ENCODE peak calls at places on chromosomes 7 and 10, in six cellular contexts. R is K562, Q is H1, V is GM12878, F is HepG2, Z is GM12891. Y is an unnamed sample.

GRCh38 chr7:116522247-116522646 is 2.6 kb upstream of the CAV1 start:
- DNase-seq in R (no peak), Q (no peak), V (no peak), F (peak), Z (no peak), Y (no peak)

GRCh38 chr10:55629792-55630490 is 731.1 kb downstream of the ZWINT start:
- DNase-seq in R (no peak), Q (no peak), V (no peak), F (peak), Z (no peak), Y (no peak)

GRCh38 chr10:96255569-96256335 is 15.6 kb downstream of the BLNK start:
- DNase-seq in R (no peak), Q (no peak), V (no peak), F (no peak), Z (no peak), Y (no peak)

GRCh38 chr7:24580283-24580946 is 7.2 kb downstream of the PALS2 start:
- DNase-seq in R (no peak), Q (no peak), V (no peak), F (peak), Z (no peak), Y (no peak)

GRCh38 chr10:108653466-108653865 is 1269.8 kb downstream of the XPNPEP1 start:
- DNase-seq in R (no peak), Q (no peak), V (no peak), F (no peak), Z (no peak), Y (no peak)

GRCh38 chr10:71213127-71213616 is 802 bp downstream of the UNC5B start:
- DNase-seq in R (peak), Q (no peak), V (no peak), F (no peak), Z (no peak), Y (no peak)

GRCh38 chr7:37040330-37040729 is 316.0 kb upstream of the AOAH start:
- DNase-seq in R (no peak), Q (no peak), V (no peak), F (no peak), Z (no peak), Y (no peak)

GRCh38 chr7:54988516-54988915 is 30.3 kb upstream of the EGFR start:
- DNase-seq in R (no peak), Q (no peak), V (no peak), F (no peak), Z (no peak), Y (no peak)

GRCh38 chr10:119263966-119264621 is 56.7 kb downstream of the GRK5 start:
- DNase-seq in R (no peak), Q (no peak), V (no peak), F (no peak), Z (no peak), Y (no peak)

GRCh38 chr7:18727094-18727870 is 231.7 kb downstream of the HDAC9 start:
- DNase-seq in R (no peak), Q (no peak), V (no peak), F (no peak), Z (no peak), Y (no peak)

GRCh38 chr7:24854866-24855265 is 97.6 kb upstream of the GSDME start:
- DNase-seq in R (no peak), Q (no peak), V (no peak), F (no peak), Z (no peak), Y (no peak)

GRCh38 chr7:83866587-83866986 is 217.6 kb upstream of the SEMA3E start:
- DNase-seq in R (no peak), Q (no peak), V (no peak), F (no peak), Z (no peak), Y (no peak)

GRCh38 chr7:73521636-73522080 is 435 bp downstream of the BAZ1B start:
- DNase-seq in R (peak), Q (no peak), V (no peak), F (peak), Z (peak), Y (peak)

GRCh38 chr7:152602962-152603361 is 73.0 kb downstream of the XRCC2 start:
- DNase-seq in R (no peak), Q (no peak), V (no peak), F (no peak), Z (no peak), Y (no peak)

GRCh38 chr7:107939472-107940145 is 48.6 kb downstream of the DLD start:
- DNase-seq in R (no peak), Q (no peak), V (no peak), F (no peak), Z (no peak), Y (no peak)

GRCh38 chr7:157886711-157887110 is 549.9 kb downstream of the DNAJB6 start:
- DNase-seq in R (no peak), Q (no peak), V (no peak), F (no peak), Z (no peak), Y (no peak)

GRCh38 chr7:112297681-112298080 is 91.2 kb downstream of the ZNF277 start:
- DNase-seq in R (no peak), Q (no peak), V (no peak), F (no peak), Z (no peak), Y (no peak)

GRCh38 chr10:34933676-34934075 is 118.6 kb upstream of the PARD3 start:
- DNase-seq in R (no peak), Q (no peak), V (no peak), F (no peak), Z (no peak), Y (no peak)

GRCh38 chr10:124648738-124649137 is 95.4 kb downstream of the FAM53B start:
- DNase-seq in R (peak), Q (no peak), V (peak), F (no peak), Z (no peak), Y (no peak)

GRCh38 chr10:95290801-95291633 is at the start of gene PDLIM1:
- DNase-seq in R (peak), Q (no peak), V (no peak), F (peak), Z (peak), Y (peak)

GRCh38 chr7:95660023-95660434 is 63.7 kb upstream of the PDK4 start:
- DNase-seq in R (no peak), Q (no peak), V (no peak), F (no peak), Z (no peak), Y (no peak)
- TF ChIP-seq POLR2A in R (no peak), Q (no peak), V (no peak), F (no peak), Z (no peak), Y (no peak)

GRCh38 chr10:30192846-30193608 is 133.6 kb upstream of the JCAD start:
- DNase-seq in R (no peak), Q (no peak), V (peak), F (no peak), Z (no peak), Y (no peak)

GRCh38 chr10:30188101-30188500 is 128.7 kb upstream of the JCAD start:
- DNase-seq in R (no peak), Q (no peak), V (no peak), F (no peak), Z (no peak), Y (no peak)

GRCh38 chr10:30189254-30189583 is 129.8 kb upstream of the JCAD start:
- DNase-seq in R (no peak), Q (no peak), V (no peak), F (peak), Z (no peak), Y (no peak)

GRCh38 chr10:30188567-30189253 is 129.3 kb upstream of the JCAD start:
- DNase-seq in R (no peak), Q (no peak), V (no peak), F (no peak), Z (no peak), Y (no peak)

DNA sequence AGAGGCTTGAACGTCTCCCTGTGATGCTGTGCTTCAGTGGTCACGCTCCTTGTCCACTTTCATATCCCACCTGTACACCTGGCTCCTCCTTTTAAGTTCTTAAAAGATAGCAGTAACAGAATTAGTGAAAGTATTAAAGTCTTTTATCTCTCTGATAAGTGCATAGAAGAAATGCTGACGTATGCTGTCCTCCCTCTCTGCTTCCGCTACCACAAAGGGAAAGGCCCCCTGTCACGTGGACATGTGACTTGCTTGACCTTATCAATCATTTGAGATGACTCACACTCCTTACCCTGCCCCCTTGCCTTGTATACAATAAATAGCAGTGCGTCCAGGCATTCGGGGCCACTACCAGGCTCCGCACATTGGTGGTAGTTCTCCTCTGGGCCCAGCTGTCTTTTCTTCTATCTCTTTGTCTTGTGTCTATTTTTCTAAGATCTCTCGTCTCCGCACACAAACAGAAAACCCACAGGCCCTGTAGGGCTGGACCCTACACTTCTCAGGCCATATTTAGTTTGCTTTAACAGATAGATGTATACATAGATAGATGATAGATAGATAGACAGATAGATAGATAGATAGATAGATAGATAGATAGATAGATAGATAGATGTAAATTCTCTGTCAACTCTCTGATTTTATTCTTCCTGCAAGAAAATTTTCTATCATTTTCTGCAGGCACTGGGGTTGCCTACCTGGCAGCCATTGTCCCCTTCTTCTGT is 131.6 kb upstream of the JCAD start:
- DNase-seq in R (no peak), Q (no peak), V (no peak), F (no peak), Z (no peak), Y (no peak)
- TF ChIP-seq TAF1 in R (no peak), Q (no peak), V (no peak), F (no peak), Z (no peak), Y (no peak)

DNA sequence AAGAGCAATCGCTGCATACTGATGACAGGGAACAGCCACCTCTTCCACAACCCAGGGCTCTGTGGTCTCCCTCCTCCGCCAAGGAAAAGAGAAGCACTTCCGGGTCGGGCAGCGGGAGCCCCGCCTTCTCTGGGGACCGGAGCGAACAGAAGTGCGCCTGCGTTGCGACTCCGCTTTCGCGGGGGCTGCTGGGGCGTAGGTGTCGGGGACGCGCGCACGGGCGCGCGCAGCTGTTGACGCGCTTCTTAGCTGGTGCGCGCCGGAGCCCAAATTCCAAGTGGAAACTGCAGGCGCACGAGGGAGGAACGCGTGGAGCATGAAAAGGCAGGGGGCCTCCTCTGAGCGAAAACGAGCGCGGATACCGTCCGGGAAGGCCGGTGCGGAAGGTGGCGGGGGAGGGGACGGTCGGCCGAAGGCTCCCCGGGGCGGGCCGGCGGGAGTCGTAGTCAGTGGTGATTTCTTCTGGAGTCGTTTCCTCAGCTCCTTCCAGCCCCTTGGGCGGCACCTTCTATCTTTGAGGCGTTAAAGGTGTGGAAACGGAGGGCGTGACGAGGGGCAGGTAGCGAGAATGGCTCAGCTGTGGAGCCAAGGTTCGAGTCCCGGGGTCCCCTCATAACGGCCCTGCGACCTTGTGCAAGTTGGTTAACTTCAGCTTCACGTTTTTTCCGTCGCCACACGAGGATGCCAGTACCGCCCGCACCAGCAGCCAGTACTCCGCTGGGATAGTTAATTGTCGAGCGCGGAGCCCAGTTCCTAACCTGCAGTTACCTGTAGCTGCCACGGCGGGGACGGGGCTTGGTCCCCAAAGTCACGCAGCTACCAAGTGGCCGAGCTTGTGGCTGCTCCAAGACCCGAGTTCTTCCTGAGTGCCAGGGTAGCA is at the start of the genes COX15 and CUTC:
- DNase-seq in R (peak), Q (peak), V (peak), F (peak), Z (peak), Y (peak)
- TF ChIP-seq POLR2A in R (peak), Q (peak), V (peak), F (peak), Z (peak), Y (peak)

GRCh38 chr10:31789555-31789954 is 139.1 kb downstream of the ARHGAP12 start:
- DNase-seq in R (no peak), Q (no peak), V (no peak), F (no peak), Z (no peak), Y (no peak)
- TF ChIP-seq TAF1 in R (no peak), Q (no peak), V (no peak), F (no peak), Z (no peak), Y (no peak)

GRCh38 chr10:44977287-44978212 is 1.1 kb downstream of the DEPP1 start:
- DNase-seq in R (no peak), Q (no peak), V (no peak), F (no peak), Z (no peak), Y (no peak)

GRCh38 chr10:44980309-44981171 is 1.9 kb upstream of the DEPP1 start:
- DNase-seq in R (no peak), Q (no peak), V (no peak), F (peak), Z (no peak), Y (no peak)

GRCh38 chr10:44979281-44980181 is 922 bp upstream of the DEPP1 start:
- DNase-seq in R (no peak), Q (no peak), V (no peak), F (no peak), Z (no peak), Y (no peak)

GRCh38 chr10:44978213-44978569 is 418 bp downstream of the DEPP1 start:
- DNase-seq in R (no peak), Q (no peak), V (no peak), F (no peak), Z (no peak), Y (no peak)

DNA sequence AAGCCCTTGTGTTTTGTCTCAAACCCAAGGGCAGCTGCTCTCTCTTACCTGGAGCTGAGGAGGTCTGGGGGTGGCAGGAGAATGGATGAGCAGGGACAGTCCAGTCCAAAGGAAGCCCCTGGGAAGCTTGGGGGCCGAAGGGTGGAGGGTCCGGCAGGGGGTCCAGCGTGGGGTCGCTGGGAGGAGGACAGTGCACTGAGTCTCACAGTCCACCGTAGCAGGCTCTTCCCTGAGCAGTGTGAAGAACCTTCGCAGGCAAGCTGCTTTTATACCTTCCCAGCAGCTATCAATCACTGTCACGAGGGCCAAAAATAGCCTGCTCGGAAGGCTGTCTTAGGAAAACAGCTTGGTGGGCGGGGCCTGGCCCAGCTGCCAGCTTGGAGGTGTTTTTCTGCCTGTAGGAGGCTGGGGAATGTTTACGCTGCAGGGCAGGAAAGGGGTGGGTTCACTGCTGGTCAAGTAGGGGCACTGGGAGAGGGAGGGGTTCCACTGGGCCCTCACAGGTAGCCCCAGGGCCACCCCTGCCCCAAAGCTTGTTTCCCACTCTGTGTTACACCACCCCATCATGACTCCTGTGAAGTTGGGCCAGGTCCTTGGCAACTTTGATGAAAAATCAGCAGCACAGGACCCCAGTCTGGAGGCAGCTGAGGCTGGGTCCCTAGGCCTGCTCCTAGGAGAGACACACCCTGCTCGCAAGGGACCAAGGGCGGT is at the start of gene DEPP1:
- DNase-seq in R (peak), Q (no peak), V (no peak), F (peak), Z (no peak), Y (no peak)
- TF ChIP-seq POLR2A in R (peak), Q (peak), V (peak), F (no peak), Z (peak), Y (peak)

GRCh38 chr10:131972474-131973071 is 9.2 kb downstream of the BNIP3 start:
- DNase-seq in R (peak), Q (no peak), V (no peak), F (no peak), Z (no peak), Y (no peak)
- TF ChIP-seq TAF1 in R (no peak), Q (no peak), V (no peak), F (no peak), Z (no peak), Y (no peak)

GRCh38 chr10:129857242-129857960 is 106.7 kb downstream of the EBF3 start:
- DNase-seq in R (no peak), Q (no peak), V (no peak), F (no peak), Z (no peak), Y (no peak)

GRCh38 chr10:129854796-129855705 is 109.0 kb downstream of the EBF3 start:
- DNase-seq in R (no peak), Q (no peak), V (no peak), F (no peak), Z (no peak), Y (no peak)

GRCh38 chr10:129853236-129853946 is 110.7 kb downstream of the EBF3 start:
- DNase-seq in R (peak), Q (no peak), V (no peak), F (peak), Z (no peak), Y (no peak)

GRCh38 chr10:129854181-129854580 is 109.9 kb downstream of the EBF3 start:
- DNase-seq in R (no peak), Q (no peak), V (no peak), F (no peak), Z (no peak), Y (no peak)

GRCh38 chr10:129855836-129856563 is 108.1 kb downstream of the EBF3 start:
- DNase-seq in R (no peak), Q (no peak), V (no peak), F (no peak), Z (no peak), Y (no peak)
- TF ChIP-seq POLR2A in R (no peak), Q (no peak), V (no peak), F (no peak), Z (no peak), Y (no peak)

DNA sequence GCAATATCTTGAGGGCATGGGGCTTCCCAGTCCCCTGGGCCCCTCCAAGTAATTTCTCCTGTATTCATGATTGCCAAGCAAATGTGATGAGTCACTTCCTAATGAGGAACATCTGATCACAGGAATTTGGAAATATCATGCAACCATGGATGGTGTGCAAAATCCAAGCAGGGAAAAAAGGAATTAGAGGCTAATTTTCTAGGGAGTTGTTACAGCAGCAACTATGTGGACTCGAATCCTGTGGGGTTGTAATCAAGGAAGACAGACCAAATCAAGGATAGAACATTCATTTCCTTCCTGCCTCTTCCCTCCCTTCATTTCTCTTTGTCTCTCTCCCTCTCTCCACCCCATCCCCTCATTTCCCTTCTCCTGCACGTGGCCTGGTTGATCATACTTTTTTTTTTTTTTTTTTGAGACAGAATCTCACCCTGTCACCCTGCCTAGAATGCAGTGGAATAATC is 23.9 kb upstream of the AGFG2 start:
- DNase-seq in R (no peak), Q (no peak), V (no peak), F (no peak), Z (no peak), Y (no peak)
- TF ChIP-seq TAF1 in R (no peak), Q (no peak), V (no peak), F (no peak), Z (no peak), Y (no peak)

GRCh38 chr10:31317652-31318381 is 1.2 kb upstream of the ZEB1 start:
- DNase-seq in R (peak), Q (no peak), V (no peak), F (no peak), Z (no peak), Y (no peak)

GRCh38 chr10:31319602-31320178 is 674 bp downstream of the ZEB1 start:
- DNase-seq in R (no peak), Q (no peak), V (no peak), F (no peak), Z (peak), Y (no peak)

GRCh38 chr10:31320179-31320597 is 1.2 kb downstream of the ZEB1 start:
- DNase-seq in R (peak), Q (no peak), V (no peak), F (no peak), Z (peak), Y (peak)

GRCh38 chr10:31318382-31318853 is 598 bp upstream of the ZEB1 start:
- DNase-seq in R (peak), Q (no peak), V (peak), F (peak), Z (peak), Y (peak)

DNA sequence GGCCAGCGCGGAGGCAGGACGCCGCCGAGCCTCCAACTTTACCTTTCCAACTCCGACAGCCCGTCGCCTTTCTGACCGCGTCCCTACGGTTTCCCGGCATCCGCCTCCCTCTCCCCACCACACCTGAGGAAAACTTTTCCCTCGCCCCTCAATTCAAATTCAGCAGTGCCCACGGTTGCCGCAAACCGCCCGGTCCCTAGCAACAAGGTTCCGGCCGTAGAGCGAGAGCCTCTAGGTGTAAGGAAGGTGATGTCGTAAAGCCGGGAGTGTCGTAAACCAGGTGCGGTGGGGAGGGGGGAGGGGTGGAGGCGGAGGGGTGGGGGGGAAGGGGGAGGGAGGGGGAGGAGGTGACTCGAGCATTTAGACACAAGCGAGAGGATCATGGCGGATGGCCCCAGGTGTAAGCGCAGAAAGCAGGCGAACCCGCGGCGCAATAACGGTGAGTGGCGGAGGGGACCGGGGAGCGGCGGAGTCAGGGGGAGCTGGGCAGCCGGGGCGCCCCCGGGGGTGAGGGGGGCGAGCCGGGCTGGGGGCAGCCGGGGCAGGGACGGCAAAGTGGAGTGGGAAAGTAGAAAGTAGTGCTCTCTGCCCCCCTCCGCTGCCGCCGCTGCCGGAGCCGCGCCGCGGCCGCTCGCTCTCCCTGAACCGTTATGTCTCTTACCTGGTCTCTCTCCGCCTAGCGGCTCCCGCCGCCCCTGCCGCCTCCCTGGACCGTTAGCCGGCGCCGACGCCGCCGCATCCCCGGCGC is at the start of gene ZEB1:
- DNase-seq in R (peak), Q (no peak), V (no peak), F (peak), Z (peak), Y (peak)
- TF ChIP-seq POLR2A in R (peak), Q (no peak), V (peak), F (peak), Z (peak), Y (peak)